ENCODE peak calls at places on chromosome 17, in five cellular contexts. J is HEK293T, K is HepG2, Q is GM12878, A is H1. R is an unnamed sample.

GRCh38 chr17:42849031-42849430 is 2.0 kb upstream of the AOC3 start:
- DNase-seq in J (no peak), Q (no peak), K (no peak), A (no peak), R (no peak)

GRCh38 chr17:3738562-3739295 is 15.0 kb downstream of the HASPIN start:
- DNase-seq in K (no peak), A (no peak), J (no peak), Q (no peak), R (no peak)

GRCh38 chr17:537133-537532 is 177.5 kb downstream of the VPS53 start:
- DNase-seq in J (no peak), Q (no peak), A (peak; percentile 46), K (no peak), R (no peak)

GRCh38 chr17:83084621-83085056 is 5.2 kb downstream of the METRNL start:
- DNase-seq in J (no peak), K (no peak), Q (no peak), A (no peak), R (no peak)

GRCh38 chr17:4796550-4796915 is 569 bp downstream of the PSMB6 start:
- DNase-seq in K (peak; percentile 33), J (peak; percentile 59), Q (no peak), A (no peak), R (no peak)

GRCh38 chr17:38660097-38661026 is 14.4 kb downstream of the EPOP start:
- DNase-seq in K (no peak), Q (no peak), J (no peak), A (no peak), R (no peak)

GRCh38 chr17:3879181-3879580 is 13.7 kb downstream of the CAMKK1 start:
- DNase-seq in J (no peak), A (no peak), Q (no peak), K (no peak), R (peak; percentile 20)

GRCh38 chr17:21374455-21375161 is 1.5 kb upstream of the KCNJ12 start:
- DNase-seq in A (no peak), Q (no peak), J (no peak), K (no peak), R (no peak)

GRCh38 chr17:45848868-45849535 is 4.3 kb downstream of the SPPL2C start:
- DNase-seq in J (no peak), K (no peak), A (no peak), Q (no peak), R (no peak)

GRCh38 chr17:70270554-70270953 is 101.2 kb downstream of the KCNJ2 start:
- DNase-seq in Q (no peak), A (no peak), K (no peak), J (no peak), R (no peak)

GRCh38 chr17:47704116-47704515 is 10.2 kb downstream of the TBKBP1 start:
- DNase-seq in K (no peak), J (no peak), Q (no peak), A (no peak), R (no peak)

GRCh38 chr17:34626141-34626681 is 46.8 kb downstream of the TMEM132E start:
- DNase-seq in J (no peak), A (no peak), K (no peak), Q (no peak), R (no peak)

GRCh38 chr17:42553161-42553818 is 567 bp downstream of the HSD17B1 start:
- DNase-seq in K (no peak), Q (no peak), J (peak; percentile 42), A (no peak), R (no peak)

GRCh38 chr17:44221862-44222111 is 2.3 kb upstream of the UBTF start:
- DNase-seq in K (no peak), A (no peak), J (no peak), Q (no peak), R (no peak)

GRCh38 chr17:321386-321941 is 31.1 kb downstream of the RPH3AL start:
- DNase-seq in A (no peak), K (no peak), J (no peak), Q (no peak), R (no peak)

GRCh38 chr17:61335845-61336655 is 63.6 kb upstream of the TBX2 start:
- DNase-seq in J (peak; percentile 30), Q (no peak), K (peak; percentile 99), A (no peak), R (no peak)

GRCh38 chr17:72182256-72182890 is 61.6 kb downstream of the SOX9 start:
- DNase-seq in Q (no peak), J (no peak), K (peak; percentile 16), A (no peak), R (peak; percentile 39)

GRCh38 chr17:79633937-79634813 is 23.3 kb upstream of the RBFOX3 start:
- DNase-seq in J (peak; percentile 4), A (no peak), K (no peak), Q (no peak), R (no peak)

GRCh38 chr17:72183194-72183685 is 62.4 kb downstream of the SOX9 start:
- DNase-seq in A (no peak), K (peak; percentile 77), J (no peak), Q (no peak), R (no peak)

GRCh38 chr17:56658648-56659047 is 65.1 kb downstream of the NOG start:
- DNase-seq in A (no peak), K (no peak), J (no peak), Q (no peak), R (no peak)

GRCh38 chr17:2797226-2797625 is 988 bp downstream of the RAP1GAP2 start:
- DNase-seq in K (no peak), A (no peak), J (no peak), Q (no peak), R (no peak)

GRCh38 chr17:30969989-30970680 is 704 bp upstream of the RNF135 start:
- DNase-seq in A (no peak), J (no peak), K (no peak), Q (no peak), R (no peak)
- TF ChIP-seq SUZ12 in A (no peak), J (no peak), K (no peak), Q (no peak), R (no peak)

GRCh38 chr17:7220593-7221280 is 999 bp downstream of the ACADVL start:
- DNase-seq in K (peak; percentile 44), J (peak; percentile 48), Q (no peak), A (no peak), R (no peak)
- TF ChIP-seq SUZ12 in K (no peak), J (no peak), Q (no peak), A (no peak), R (no peak)

DNA sequence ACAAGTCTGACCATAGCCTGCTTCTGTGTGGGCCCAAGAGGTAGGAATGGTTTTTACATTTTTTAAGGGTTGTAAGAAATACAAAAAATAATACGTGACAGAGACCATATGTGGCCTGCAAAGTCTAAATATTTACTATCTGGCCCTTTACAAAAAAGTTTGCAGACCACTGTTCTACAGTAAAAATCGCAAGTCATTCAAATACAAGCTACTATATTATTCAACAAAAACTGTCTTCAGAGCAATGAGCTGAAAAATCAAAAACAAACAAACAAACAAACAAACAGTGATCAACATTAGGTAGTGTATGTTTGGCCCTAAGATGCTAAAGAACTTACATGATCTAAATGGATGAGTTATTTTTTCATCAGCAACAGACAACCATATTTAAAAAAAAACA is 32.5 kb downstream of the IKZF3 start:
- DNase-seq in J (no peak), Q (no peak), K (no peak), A (no peak), R (no peak)
- TF ChIP-seq SUZ12 in J (no peak), Q (no peak), K (no peak), A (no peak), R (no peak)

GRCh38 chr17:53896047-53896446 is 73.3 kb downstream of the KIF2B start:
- DNase-seq in K (no peak), Q (no peak), A (no peak), J (no peak), R (no peak)
- TF ChIP-seq SUZ12 in K (no peak), Q (no peak), A (no peak), J (no peak), R (no peak)

DNA sequence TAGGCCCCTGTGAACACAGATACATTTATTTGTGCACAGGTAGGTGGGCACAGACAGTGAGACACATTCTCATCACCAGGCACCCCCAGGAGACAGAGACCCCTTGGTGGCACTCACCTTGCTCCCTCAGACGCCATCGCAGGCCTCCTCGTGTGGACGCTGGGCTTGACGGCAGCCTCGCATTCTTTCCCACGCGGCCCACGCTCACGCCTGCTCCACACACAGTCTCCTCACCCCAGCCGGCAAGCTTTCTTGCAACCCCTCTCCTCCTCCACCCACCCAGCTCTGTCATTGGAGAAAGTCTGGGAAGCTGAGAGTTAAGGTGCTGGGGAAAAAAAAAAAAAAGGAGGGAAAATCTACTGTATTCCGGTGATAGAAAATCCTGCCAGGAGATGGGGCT is 14.8 kb downstream of the SGCA start:
- DNase-seq in A (no peak), Q (no peak), J (no peak), K (no peak), R (no peak)
- TF ChIP-seq SUZ12 in A (no peak), Q (no peak), J (no peak), K (no peak), R (no peak)

GRCh38 chr17:81518785-81519283 is 6.2 kb upstream of the ACTG1 start:
- DNase-seq in K (no peak), A (no peak), Q (no peak), J (no peak), R (no peak)

GRCh38 chr17:81520021-81520894 is 7.7 kb upstream of the ACTG1 start:
- DNase-seq in Q (no peak), A (no peak), J (no peak), K (no peak), R (no peak)

GRCh38 chr17:81518113-81518784 is 5.7 kb upstream of the ACTG1 start:
- DNase-seq in Q (no peak), A (no peak), J (no peak), K (no peak), R (no peak)

GRCh38 chr17:81517339-81518112 is 4.9 kb upstream of the ACTG1 start:
- DNase-seq in K (no peak), J (no peak), A (no peak), Q (peak; percentile 82), R (no peak)

DNA sequence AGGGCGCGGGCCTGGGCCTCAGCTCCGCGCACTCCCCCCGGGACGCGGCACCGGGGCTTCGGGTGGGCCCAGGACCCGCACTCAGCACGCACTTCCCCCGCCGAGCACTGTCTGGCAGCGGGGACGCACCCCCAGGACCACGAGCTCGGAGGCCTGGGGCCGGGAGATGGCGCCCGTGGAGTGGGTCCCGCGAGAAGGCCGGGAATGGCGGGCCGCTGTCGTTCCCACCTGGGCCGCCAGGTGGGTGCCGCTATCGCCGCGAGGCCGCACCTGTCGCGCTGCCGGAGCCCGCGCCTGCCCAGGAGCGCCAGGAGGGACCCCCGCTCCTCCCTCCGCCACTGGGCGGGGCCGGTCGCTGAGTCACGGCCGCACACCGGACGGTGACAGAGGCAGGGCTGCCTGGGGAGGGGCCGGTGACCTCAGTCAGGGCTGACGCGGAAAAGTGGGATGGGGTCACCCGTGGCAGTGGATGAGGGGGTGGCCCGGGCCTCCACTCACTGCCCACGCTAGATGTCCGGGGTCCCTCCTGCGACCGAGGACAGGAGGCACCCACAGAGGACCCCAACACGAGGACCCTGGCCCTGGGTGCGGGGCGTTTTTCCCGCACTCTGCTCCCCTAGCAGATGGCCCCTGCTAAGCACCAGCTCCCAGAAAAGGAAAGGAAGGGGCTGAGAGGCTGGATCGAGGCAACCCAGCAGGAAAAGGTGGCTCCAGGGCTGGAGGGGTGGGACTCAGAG is 6.9 kb upstream of the ACTG1 start:
- DNase-seq in A (no peak), Q (no peak), K (no peak), J (no peak), R (no peak)
- TF ChIP-seq SUZ12 in A (no peak), Q (no peak), K (no peak), J (no peak), R (no peak)

R was measured in NT2/D1.